ENCODE peak calls at places on chromosomes 6 and 20, in seven cellular contexts. M is brain microvascular endothelial cell; N is CD4-positive, alpha-beta T cell; K is RWPE1; R is adrenal gland; S is neural progenitor cell; Q is CD4-positive, alpha-beta memory T cell. H is an unnamed sample.

GRCh38 chr6:15132854-15133670 is 112.8 kb upstream of the JARID2 start:
- DNase-seq in M (peak; percentile 80), N (no peak), K (peak; percentile 97), R (no peak), S (no peak), Q (no peak), H (no peak)

GRCh38 chr6:82144852-82145332 is 102.7 kb downstream of the IBTK start:
- DNase-seq in M (peak; percentile 97), N (no peak), K (peak; percentile 80), R (peak; percentile 88), S (peak; percentile 11), Q (no peak), H (no peak)

GRCh38 chr6:143621876-143622605 is 55.7 kb upstream of the PHACTR2 start:
- DNase-seq in M (peak; percentile 25), N (no peak), K (no peak), R (no peak), S (no peak), Q (no peak), H (no peak)

GRCh38 chr6:158564243-158565121 is 4.6 kb downstream of the TMEM181 start:
- DNase-seq in M (no peak), N (no peak), K (no peak), R (no peak), S (no peak), Q (peak; percentile 50), H (no peak)

GRCh38 chr6:163226836-163227485 is 187.6 kb upstream of the QKI start:
- DNase-seq in M (peak; percentile 62), N (no peak), K (peak; percentile 5), R (no peak), S (no peak), Q (no peak), H (no peak)

GRCh38 chr20:32205502-32206382 is 1.8 kb downstream of the PLAGL2 start:
- DNase-seq in M (no peak), N (no peak), K (no peak), R (no peak), S (peak; percentile 59), Q (no peak), H (no peak)

GRCh38 chr6:35046862-35047261 is 94.3 kb downstream of the TCP11 start:
- DNase-seq in M (no peak), N (no peak), K (no peak), R (no peak), S (no peak), Q (no peak), H (no peak)

GRCh38 chr20:15060265-15061060 is 723.1 kb upstream of the FLRT3 start:
- DNase-seq in M (no peak), N (no peak), K (no peak), R (no peak), S (peak; percentile 13), Q (no peak), H (peak; percentile 66)

GRCh38 chr6:1608222-1608975 is 1.3 kb upstream of the FOXC1 start:
- DNase-seq in M (no peak), N (no peak), K (no peak), R (no peak), S (peak; percentile 50), Q (peak; percentile 5), H (no peak)

GRCh38 chr6:43993881-43994523 is 133.2 kb downstream of the MRPL14 start:
- DNase-seq in M (no peak), N (no peak), K (no peak), R (no peak), S (no peak), Q (no peak), H (no peak)

GRCh38 chr20:1336699-1337387 is 7.9 kb upstream of the SDCBP2 start:
- DNase-seq in M (no peak), N (no peak), K (no peak), R (peak; percentile 80), S (no peak), Q (no peak), H (no peak)

GRCh38 chr6:74976026-74976425 is 229.8 kb downstream of the COL12A1 start:
- DNase-seq in M (no peak), N (no peak), K (peak; percentile 4), R (no peak), S (no peak), Q (no peak), H (no peak)

GRCh38 chr20:58593880-58594473 is 57.1 kb upstream of the STX16 start:
- DNase-seq in M (no peak), N (no peak), K (no peak), R (no peak), S (peak; percentile 21), Q (no peak), H (no peak)

GRCh38 chr6:69164564-69165252 is 529.6 kb downstream of the ADGRB3 start:
- DNase-seq in M (no peak), N (no peak), K (peak; percentile 8), R (no peak), S (peak; percentile 50), Q (no peak), H (no peak)

GRCh38 chr6:15079288-15079817 is 166.5 kb upstream of the JARID2 start:
- DNase-seq in M (no peak), N (no peak), K (no peak), R (no peak), S (no peak), Q (no peak), H (no peak)

GRCh38 chr20:47684306-47685080 is 100.8 kb downstream of the SULF2 start:
- DNase-seq in M (no peak), N (no peak), K (no peak), R (no peak), S (no peak), Q (no peak), H (no peak)

GRCh38 chr6:32432050-32432450 is 7.6 kb upstream of the HLA-DRA start:
- DNase-seq in M (no peak), N (no peak), K (peak; percentile 30), R (no peak), S (peak; percentile 23), Q (peak; percentile 39), H (no peak)

GRCh38 chr20:53706511-53707031 is 112.9 kb upstream of the ZNF217 start:
- DNase-seq in M (peak; percentile 14), N (peak; percentile 26), K (no peak), R (no peak), S (peak; percentile 38), Q (peak; percentile 27), H (no peak)

GRCh38 chr20:57647933-57648785 is 27.9 kb upstream of the ZBP1 start:
- DNase-seq in M (no peak), N (no peak), K (no peak), R (no peak), S (no peak), Q (no peak), H (no peak)

GRCh38 chr6:134882426-134883038 is 67.4 kb downstream of the ALDH8A1 start:
- DNase-seq in M (peak; percentile 81), N (peak; percentile 21), K (peak; percentile 53), R (peak; percentile 95), S (peak; percentile 70), Q (peak; percentile 31), H (peak; percentile 37)

GRCh38 chr20:833121-833449 is 430 bp upstream of the FAM110A start:
- DNase-seq in M (no peak), N (no peak), K (no peak), R (no peak), S (no peak), Q (no peak), H (no peak)

GRCh38 chr20:62553838-62554161 is 78.0 kb upstream of the GATA5 start:
- DNase-seq in M (no peak), N (no peak), K (no peak), R (no peak), S (no peak), Q (no peak), H (no peak)

GRCh38 chr20:62554214-62554897 is 78.6 kb upstream of the GATA5 start:
- DNase-seq in M (no peak), N (no peak), K (no peak), R (no peak), S (no peak), Q (no peak), H (no peak)

GRCh38 chr20:62554898-62555641 is 79.3 kb upstream of the GATA5 start:
- DNase-seq in M (no peak), N (no peak), K (no peak), R (no peak), S (no peak), Q (no peak), H (no peak)

GRCh38 chr20:62557425-62557824 is 81.6 kb upstream of the GATA5 start:
- DNase-seq in M (no peak), N (no peak), K (peak; percentile 57), R (no peak), S (no peak), Q (no peak), H (no peak)

GRCh38 chr20:62555642-62556420 is 80.0 kb upstream of the GATA5 start:
- DNase-seq in M (no peak), N (no peak), K (no peak), R (no peak), S (no peak), Q (no peak), H (no peak)
- H3K27ac ChIP-seq in M (no peak overlapping the region), N (no peak overlapping the region), K (no peak overlapping the region), R (no peak overlapping the region), S (no peak overlapping the region), Q (no peak overlapping the region), H (no peak overlapping the region)

DNA sequence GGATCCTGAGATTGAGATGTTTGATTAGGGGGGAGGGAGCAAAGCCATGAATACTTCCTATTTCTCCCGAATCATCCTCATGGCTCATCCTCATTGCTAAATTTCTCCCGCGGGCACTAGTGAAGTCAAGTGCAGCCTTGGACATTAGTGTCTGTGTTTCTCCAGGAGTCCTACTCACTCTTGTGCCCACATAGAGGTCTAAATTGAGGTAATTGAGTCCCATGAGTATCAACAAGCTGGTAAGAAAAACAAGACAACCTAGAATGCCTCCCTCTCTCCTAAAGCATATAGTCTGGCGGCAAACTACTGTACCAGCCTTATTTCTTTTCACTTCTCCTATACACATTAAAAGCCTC is 420 bp downstream of the CENPQ start:
- DNase-seq in M (no peak), N (no peak), K (no peak), R (no peak), S (no peak), Q (no peak), H (no peak)
- H3K27ac ChIP-seq in M (peak overlapping the region; percentile 18), N (no peak overlapping the region), K (peak overlapping the region; percentile 74), R (no peak overlapping the region), S (peak overlapping the region; percentile 42), Q (peak overlapping the region; percentile 76), H (no peak overlapping the region)

DNA sequence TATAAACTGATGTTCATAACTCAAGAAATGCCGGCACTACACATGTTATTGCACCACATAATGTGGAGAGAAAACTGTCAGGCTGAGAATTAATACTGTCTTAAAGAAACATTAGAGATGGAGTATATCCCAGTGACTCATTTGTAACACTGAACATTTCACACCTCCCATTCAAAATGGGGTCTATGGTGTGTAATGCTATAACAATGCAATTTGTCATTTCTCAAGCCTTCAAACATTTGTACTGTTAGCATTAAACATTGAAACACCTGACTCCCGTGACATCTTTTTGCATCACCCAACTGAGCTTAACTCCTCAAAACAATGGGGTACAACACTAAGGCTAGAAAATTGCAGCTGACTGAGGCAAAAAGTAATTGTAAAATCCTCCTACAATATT is 151.7 kb downstream of the DST start:
- DNase-seq in M (peak; percentile 39), N (no peak), K (peak; percentile 20), R (no peak), S (no peak), Q (no peak), H (no peak)
- H3K27ac ChIP-seq in M (peak overlapping the region; percentile 72), N (no peak overlapping the region), K (no peak overlapping the region), R (no peak overlapping the region), S (no peak overlapping the region), Q (no peak overlapping the region), H (no peak overlapping the region)

DNA sequence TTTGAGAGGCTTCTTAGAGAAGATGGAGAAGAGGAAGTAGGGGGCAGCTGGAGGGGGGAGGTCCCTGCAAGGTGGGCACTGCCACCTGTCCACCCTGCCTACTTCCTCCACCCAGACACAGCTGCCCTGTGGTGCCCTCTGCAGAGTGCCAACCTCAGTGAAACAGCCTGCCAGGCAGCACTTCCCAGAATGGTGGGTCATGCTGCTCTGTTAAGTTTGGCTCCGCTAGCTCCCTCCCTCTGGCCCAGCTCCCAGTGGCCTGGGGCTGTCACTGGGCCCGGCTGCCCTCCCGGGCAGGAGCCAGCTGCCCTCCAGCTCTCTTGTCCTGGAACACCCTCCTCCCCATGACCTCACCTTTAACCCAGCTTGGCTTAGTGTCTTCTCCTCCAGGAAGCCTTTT is 5.1 kb upstream of the EPB41L1 start:
- DNase-seq in M (no peak), N (no peak), K (no peak), R (peak; percentile 86), S (no peak), Q (no peak), H (no peak)
- H3K27ac ChIP-seq in M (no peak overlapping the region), N (no peak overlapping the region), K (no peak overlapping the region), R (peak overlapping the region; percentile 35), S (no peak overlapping the region), Q (no peak overlapping the region), H (no peak overlapping the region)

H was measured in caudate nucleus.